ENCODE peak calls at places on chromosome 19, in nine cellular contexts. L, G, D, S, H, M, E, K and T are unnamed samples.

GRCh38 chr19:4584670-4585460 is 25.4 kb upstream of the SEMA6B start:
- DNase-seq in L (no peak), G (no peak), D (no peak), S (no peak), H (no peak), M (no peak), E (no peak), K (no peak), T (no peak)

GRCh38 chr19:6604906-6605305 is 14.0 kb upstream of the CD70 start:
- DNase-seq in L (no peak), G (no peak), D (no peak), S (no peak), H (no peak), M (no peak), E (no peak), K (no peak), T (no peak)

GRCh38 chr19:1068111-1069001 is 1.4 kb downstream of the ARHGAP45 start:
- DNase-seq in L (peak; percentile 65), G (peak; percentile 63), D (no peak), S (peak; percentile 77), H (no peak), M (peak; percentile 56), E (peak; percentile 24), K (no peak), T (no peak)

GRCh38 chr19:7394728-7395359 is 46.1 kb downstream of the ARHGEF18 start:
- DNase-seq in L (peak; percentile 90), G (peak; percentile 91), D (peak; percentile 72), S (peak; percentile 88), H (peak; percentile 21), M (peak; percentile 86), E (peak; percentile 94), K (peak; percentile 91), T (peak; percentile 82)

GRCh38 chr19:50861496-50862286 is 7.0 kb downstream of the KLK3 start:
- DNase-seq in L (no peak), G (no peak), D (no peak), S (no peak), H (no peak), M (no peak), E (no peak), K (no peak), T (no peak)

GRCh38 chr19:46000497-46001246 is 5.4 kb downstream of the CCDC61 start:
- DNase-seq in L (peak; percentile 64), G (peak; percentile 37), D (no peak), S (peak; percentile 79), H (no peak), M (peak; percentile 73), E (peak; percentile 75), K (no peak), T (peak; percentile 28)

GRCh38 chr19:17969096-17969792 is 2.3 kb downstream of the KCNN1 start:
- DNase-seq in L (no peak), G (no peak), D (no peak), S (no peak), H (no peak), M (no peak), E (no peak), K (no peak), T (no peak)

GRCh38 chr19:42089772-42090171 is 13.8 kb downstream of the ZNF574 start:
- DNase-seq in L (no peak), G (no peak), D (no peak), S (no peak), H (no peak), M (no peak), E (no peak), K (no peak), T (no peak)

GRCh38 chr19:7921955-7922840 is 2.1 kb downstream of the SNAPC2 start:
- DNase-seq in L (no peak), G (no peak), D (no peak), S (no peak), H (no peak), M (no peak), E (no peak), K (peak; percentile 53), T (no peak)

GRCh38 chr19:19179548-19180441 is 9.7 kb upstream of the MEF2B start:
- DNase-seq in L (no peak), G (no peak), D (no peak), S (no peak), H (no peak), M (no peak), E (no peak), K (no peak), T (no peak)

GRCh38 chr19:49113762-49114629 is at the start of gene LIN7B:
- DNase-seq in L (peak; percentile 78), G (peak; percentile 67), D (peak; percentile 87), S (peak; percentile 69), H (no peak), M (peak; percentile 71), E (peak; percentile 79), K (peak; percentile 70), T (peak; percentile 82)